ENCODE peak calls at places on chromosomes 11 and 22, in six cellular contexts. S is lower lobe of right lung, R is uterus, I is heart left ventricle, C is adipocyte, X is thoracic aorta. E is an unnamed sample.

GRCh38 chr11:134573857-134574256 is 161.8 kb upstream of the B3GAT1 start:
- DNase-seq in S (no peak), R (no peak), I (no peak), C (no peak), X (no peak), E (no peak)

GRCh38 chr11:45409587-45409986 is 123.4 kb upstream of the SYT13 start:
- DNase-seq in S (no peak), R (no peak), I (no peak), C (no peak), X (no peak), E (no peak)

GRCh38 chr11:125174057-125174456 is 9.5 kb downstream of the PKNOX2 start:
- DNase-seq in S (no peak), R (no peak), I (no peak), C (no peak), X (no peak), E (no peak)

GRCh38 chr11:13705710-13706109 is 37.2 kb downstream of the FAR1 start:
- DNase-seq in S (no peak), R (no peak), I (no peak), C (no peak), X (no peak), E (no peak)

GRCh38 chr11:19774329-19774728 is 61.7 kb downstream of the NAV2 start:
- DNase-seq in S (no peak), R (no peak), I (no peak), C (no peak), X (no peak), E (no peak)

GRCh38 chr11:128503231-128503991 is 83.9 kb downstream of the ETS1 start:
- DNase-seq in S (no peak), R (no peak), I (no peak), C (peak; percentile 79), X (no peak), E (peak; percentile 32)

GRCh38 chr11:6621711-6622211 is 2.5 kb upstream of the TPP1 start:
- DNase-seq in S (no peak), R (peak; percentile 26), I (no peak), C (no peak), X (no peak), E (no peak)

GRCh38 chr11:22734628-22735345 is 68.4 kb downstream of the GAS2 start:
- DNase-seq in S (no peak), R (no peak), I (no peak), C (no peak), X (no peak), E (no peak)

GRCh38 chr11:95849087-95849825 is 59.0 kb downstream of the CEP57 start:
- DNase-seq in S (peak; percentile 29), R (peak; percentile 34), I (peak; percentile 50), C (peak; percentile 61), X (no peak), E (peak; percentile 77)

GRCh38 chr11:54946429-54946828 is 239.8 kb downstream of the OR4A5 start:
- DNase-seq in S (no peak), R (no peak), I (no peak), C (no peak), X (no peak), E (no peak)

GRCh38 chr22:46390652-46391301 is 55.3 kb downstream of the TRMU start:
- DNase-seq in S (no peak), R (no peak), I (peak; percentile 63), C (peak; percentile 92), X (no peak), E (peak; percentile 52)

GRCh38 chr11:63915961-63916836 is 765 bp downstream of the RCOR2 start:
- DNase-seq in S (no peak), R (no peak), I (peak; percentile 60), C (peak; percentile 42), X (no peak), E (peak; percentile 79)

GRCh38 chr22:35842954-35843353 is 125.3 kb downstream of the APOL5 start:
- DNase-seq in S (no peak), R (no peak), I (no peak), C (peak; percentile 51), X (no peak), E (peak; percentile 78)

GRCh38 chr22:42949159-42949558 is 65.8 kb downstream of the PACSIN2 start:
- DNase-seq in S (no peak), R (no peak), I (peak; percentile 53), C (peak; percentile 39), X (no peak), E (no peak)

GRCh38 chr22:46366801-46367706 is 31.5 kb downstream of the TRMU start:
- DNase-seq in S (peak; percentile 45), R (no peak), I (no peak), C (no peak), X (no peak), E (no peak)

GRCh38 chr11:128135451-128135850 is 451.9 kb downstream of the ETS1 start:
- DNase-seq in S (no peak), R (no peak), I (no peak), C (peak; percentile 39), X (no peak), E (no peak)

GRCh38 chr11:19597194-19597593 is 115.4 kb upstream of the NAV2 start:
- DNase-seq in S (no peak), R (no peak), I (no peak), C (peak; percentile 54), X (no peak), E (no peak)

GRCh38 chr11:2549876-2550605 is 105.2 kb downstream of the KCNQ1 start:
- DNase-seq in S (peak; percentile 44), R (no peak), I (no peak), C (no peak), X (no peak), E (no peak)

GRCh38 chr11:58192229-58192628 is 3.4 kb downstream of the OR9Q2 start:
- DNase-seq in S (no peak), R (no peak), I (no peak), C (no peak), X (no peak), E (no peak)

GRCh38 chr11:30046211-30046945 is 29.5 kb upstream of the KCNA4 start:
- DNase-seq in S (no peak), R (no peak), I (no peak), C (no peak), X (no peak), E (peak; percentile 54)

GRCh38 chr11:47572715-47573255 is 6.0 kb downstream of the KBTBD4 start:
- DNase-seq in S (peak; percentile 12), R (no peak), I (no peak), C (no peak), X (no peak), E (peak; percentile 57)

GRCh38 chr11:34587282-34587677 is 33.6 kb upstream of the EHF start:
- DNase-seq in S (no peak), R (no peak), I (no peak), C (no peak), X (no peak), E (no peak)

GRCh38 chr22:33380789-33381530 is 322.8 kb upstream of the SYN3 start:
- DNase-seq in S (no peak), R (no peak), I (no peak), C (peak; percentile 72), X (no peak), E (no peak)

GRCh38 chr11:59175104-59175503 is 3.2 kb downstream of the DTX4 start:
- DNase-seq in S (peak; percentile 53), R (no peak), I (no peak), C (peak; percentile 28), X (no peak), E (no peak)

GRCh38 chr11:56545531-56545930 is 2.5 kb upstream of the OR5M11 start:
- DNase-seq in S (no peak), R (no peak), I (no peak), C (no peak), X (no peak), E (no peak)

GRCh38 chr11:16505481-16505880 is 149.1 kb upstream of the SOX6 start:
- DNase-seq in S (no peak), R (no peak), I (no peak), C (no peak), X (no peak), E (no peak)

GRCh38 chr22:20137671-20138416 is 6.2 kb downstream of the ZDHHC8 start:
- DNase-seq in S (no peak), R (no peak), I (peak; percentile 52), C (no peak), X (no peak), E (no peak)

GRCh38 chr22:20135846-20136602 is 4.4 kb downstream of the ZDHHC8 start:
- DNase-seq in S (no peak), R (no peak), I (no peak), C (no peak), X (no peak), E (no peak)

GRCh38 chr22:20135265-20135664 is 3.7 kb downstream of the ZDHHC8 start:
- DNase-seq in S (no peak), R (no peak), I (no peak), C (no peak), X (no peak), E (no peak)

GRCh38 chr22:20137113-20137512 is 5.5 kb downstream of the ZDHHC8 start:
- DNase-seq in S (no peak), R (no peak), I (no peak), C (no peak), X (no peak), E (no peak)

DNA sequence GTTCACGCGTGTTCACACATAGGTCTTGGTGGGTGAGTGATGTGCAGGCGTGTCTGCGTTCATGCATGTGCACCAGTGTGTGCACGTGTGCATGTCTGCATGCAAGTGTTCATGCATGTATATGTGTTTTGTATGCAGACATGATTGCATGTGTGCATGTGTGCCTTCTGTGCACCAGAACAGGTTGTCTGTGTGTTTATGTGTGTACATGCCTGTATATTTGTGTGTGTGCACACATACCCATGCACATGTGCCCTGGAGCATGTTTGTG is 4.9 kb downstream of the ZDHHC8 start:
- DNase-seq in S (no peak), R (no peak), I (no peak), C (no peak), X (no peak), E (no peak)
- H3K4me1 ChIP-seq in S (peaks cover 59% of the 10 kb centered on the region), R (no peaks in the 10 kb centered on the region), I (peaks cover 62% of the 10 kb centered on the region), C (peaks cover 19% of the 10 kb centered on the region), X (peaks cover 64% of the 10 kb centered on the region), E (no peaks in the 10 kb centered on the region)

GRCh38 chr11:62539238-62539925 is 7.2 kb downstream of the AHNAK start:
- DNase-seq in S (no peak), R (peak; percentile 91), I (peak; percentile 65), C (peak; percentile 95), X (no peak), E (peak; percentile 82)
- H3K4me1 ChIP-seq in S (peaks cover 89% of the 10 kb centered on the region), R (peaks cover 20% of the 10 kb centered on the region), I (peaks cover 75% of the 10 kb centered on the region), C (peaks cover 67% of the 10 kb centered on the region), X (peaks cover 80% of the 10 kb centered on the region), E (peaks cover 56% of the 10 kb centered on the region)

DNA sequence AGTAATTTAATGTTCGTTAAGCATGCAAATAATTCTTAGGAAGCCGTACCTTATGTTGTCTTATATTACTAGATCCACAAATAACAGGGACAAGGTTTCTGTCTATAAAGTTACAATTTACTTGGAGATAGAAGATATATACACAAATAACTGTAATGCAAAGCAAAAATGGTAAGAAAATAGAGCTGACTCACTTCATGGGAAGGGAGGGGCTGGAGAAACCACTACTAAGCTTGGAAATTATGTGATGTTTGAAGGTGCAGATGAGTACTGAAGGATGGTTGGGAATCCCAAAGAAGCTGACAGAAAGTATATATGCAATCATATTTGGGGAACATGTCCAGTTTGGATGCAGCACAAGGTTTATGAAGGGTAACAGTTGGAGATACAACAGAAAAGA is 4.0 kb downstream of the NPAT start:
- DNase-seq in S (no peak), R (no peak), I (no peak), C (peak; percentile 16), X (no peak), E (no peak)
- H3K4me1 ChIP-seq in S (peaks cover 25% of the 10 kb centered on the region), R (no peaks in the 10 kb centered on the region), I (peaks cover 6% of the 10 kb centered on the region), C (peaks cover 18% of the 10 kb centered on the region), X (peaks cover 29% of the 10 kb centered on the region), E (peaks cover 24% of the 10 kb centered on the region)

DNA sequence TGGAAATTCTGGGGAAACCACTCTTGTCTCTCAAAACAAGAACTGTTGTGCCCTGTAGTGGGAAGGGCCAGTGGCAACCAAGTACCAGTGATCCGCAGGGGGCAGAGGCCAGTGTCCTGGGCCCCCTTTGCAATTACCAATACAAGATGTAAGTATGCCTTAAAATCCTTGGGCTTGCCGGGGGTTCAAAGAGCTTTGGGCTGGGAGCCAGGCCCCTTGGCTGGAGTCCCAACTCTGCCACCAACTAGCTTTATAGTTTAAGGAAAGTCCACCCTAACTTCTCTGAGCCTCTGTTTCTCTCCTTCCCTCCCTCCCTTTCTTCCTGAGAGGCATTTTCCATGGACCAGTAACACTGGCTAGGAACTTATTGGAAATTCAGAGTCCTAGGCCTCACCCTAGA is 15.5 kb downstream of the CLMP start:
- DNase-seq in S (no peak), R (no peak), I (no peak), C (no peak), X (no peak), E (no peak)
- H3K4me1 ChIP-seq in S (peaks cover 11% of the 10 kb centered on the region), R (peaks cover 13% of the 10 kb centered on the region), I (no peaks in the 10 kb centered on the region), C (peaks cover 72% of the 10 kb centered on the region), X (peaks cover 60% of the 10 kb centered on the region), E (peaks cover 39% of the 10 kb centered on the region)

E was measured in A673.